ENCODE peak calls at places on chromosome 5, in six cellular contexts. Y is Panc1, C is HepG2, S is K562, J is SK-N-SH, P is GM12878. V is an unnamed sample.

GRCh38 chr5:14405267-14405666 is 176.3 kb upstream of the OTULINL start:
- DNase-seq in Y (no peak), C (no peak), S (no peak), J (peak), P (no peak), V (no peak)

GRCh38 chr5:176817369-176817841 is 7.0 kb downstream of the UNC5A start:
- DNase-seq in Y (no peak), C (no peak), S (peak), J (peak), P (no peak), V (no peak)

GRCh38 chr5:174188300-174188699 is 142.8 kb downstream of the NSG2 start:
- DNase-seq in Y (no peak), C (no peak), S (no peak), J (no peak), P (no peak), V (peak)

GRCh38 chr5:54996476-54996875 is 11.1 kb upstream of the ESM1 start:
- DNase-seq in Y (no peak), C (no peak), S (no peak), J (no peak), P (no peak), V (no peak)

GRCh38 chr5:77066823-77067442 is 20.2 kb downstream of the ZBED3 start:
- DNase-seq in Y (no peak), C (no peak), S (no peak), J (no peak), P (no peak), V (no peak)

GRCh38 chr5:35902032-35902681 is 36.3 kb downstream of the CAPSL start:
- DNase-seq in Y (no peak), C (no peak), S (no peak), J (no peak), P (no peak), V (no peak)

GRCh38 chr5:41896230-41896629 is 7.9 kb upstream of the RIMOC1 start:
- DNase-seq in Y (no peak), C (no peak), S (no peak), J (no peak), P (no peak), V (no peak)

GRCh38 chr5:177320879-177321278 is 9.2 kb upstream of the MXD3 start:
- DNase-seq in Y (no peak), C (no peak), S (no peak), J (no peak), P (no peak), V (no peak)

GRCh38 chr5:60634054-60634453 is 65.9 kb downstream of the DEPDC1B start:
- DNase-seq in Y (no peak), C (no peak), S (no peak), J (no peak), P (no peak), V (no peak)

GRCh38 chr5:153827407-153827806 is 211.3 kb downstream of the FAM114A2 start:
- DNase-seq in Y (no peak), C (no peak), S (no peak), J (no peak), P (no peak), V (no peak)

GRCh38 chr5:165457854-165458481 is 1952.5 kb downstream of the MAT2B start:
- DNase-seq in Y (no peak), C (no peak), S (no peak), J (peak), P (no peak), V (no peak)

GRCh38 chr5:143964919-143965318 is 153.0 kb downstream of the HMHB1 start:
- DNase-seq in Y (no peak), C (no peak), S (no peak), J (no peak), P (no peak), V (no peak)

GRCh38 chr5:124889522-124889828 is 143.0 kb upstream of the ZNF608 start:
- DNase-seq in Y (no peak), C (no peak), S (no peak), J (no peak), P (no peak), V (no peak)

GRCh38 chr5:151362970-151363369 is 15.6 kb upstream of the SLC36A2 start:
- DNase-seq in Y (no peak), C (no peak), S (no peak), J (no peak), P (no peak), V (no peak)

GRCh38 chr5:134917070-134917831 is 12.3 kb downstream of the PCBD2 start:
- DNase-seq in Y (no peak), C (peak), S (peak), J (no peak), P (no peak), V (no peak)

GRCh38 chr5:103706939-103707682 is 144.5 kb upstream of the NUDT12 start:
- DNase-seq in Y (no peak), C (no peak), S (no peak), J (peak), P (no peak), V (no peak)

GRCh38 chr5:120927923-120928322 is 463.8 kb downstream of the PRR16 start:
- DNase-seq in Y (no peak), C (no peak), S (no peak), J (no peak), P (no peak), V (no peak)

GRCh38 chr5:113692466-113693204 is 179.1 kb downstream of the YTHDC2 start:
- DNase-seq in Y (no peak), C (no peak), S (no peak), J (no peak), P (no peak), V (no peak)

GRCh38 chr5:139271201-139272027 is 22.1 kb upstream of the MATR3 start:
- DNase-seq in Y (no peak), C (peak), S (no peak), J (no peak), P (no peak), V (no peak)

GRCh38 chr5:179265529-179266290 is 79.6 kb downstream of the ADAMTS2 start:
- DNase-seq in Y (no peak), C (no peak), S (no peak), J (peak), P (no peak), V (no peak)

GRCh38 chr5:99119326-99119725 is 190.5 kb upstream of the CHD1 start:
- DNase-seq in Y (no peak), C (no peak), S (no peak), J (no peak), P (no peak), V (no peak)

DNA sequence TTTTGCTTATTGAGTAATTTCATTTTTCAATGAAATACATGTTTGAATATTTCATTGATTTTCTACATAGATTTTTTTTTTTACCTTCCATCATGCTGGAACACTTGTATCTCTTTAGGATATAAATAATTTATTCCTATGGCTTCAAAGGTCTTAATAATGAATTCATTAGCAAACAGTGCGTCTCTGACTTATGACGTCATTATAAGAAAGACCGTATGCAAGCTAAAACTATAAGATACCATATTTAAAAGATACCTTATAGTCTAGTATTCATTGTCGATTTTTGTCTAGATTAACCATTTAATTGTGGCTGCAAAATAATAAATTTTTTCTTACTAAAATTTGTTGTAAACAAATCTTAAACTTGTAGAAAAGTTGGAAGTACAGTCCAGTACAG is 187.7 kb upstream of the CHD1 start:
- DNase-seq in Y (no peak), C (no peak), S (no peak), J (no peak), P (no peak), V (no peak)
- H3K4me3 ChIP-seq in Y (no peak), C (no peak), S (no peak), J (no peak), P (no peak), V (no peak)

GRCh38 chr5:109688999-109689739 is 558 bp upstream of the MAN2A1 start:
- DNase-seq in Y (no peak), C (peak), S (peak), J (peak), P (peak), V (peak)
- TF ChIP-seq SIN3A in Y (peak), C (peak), S (no peak), J (peak), P (no peak), V (peak)

GRCh38 chr5:95646569-95647330 is at the start of gene RFESD:
- DNase-seq in Y (peak), C (peak), S (peak), J (peak), P (peak), V (peak)
- TF ChIP-seq CTCF in Y (no peak), C (peak), S (peak), J (no peak), P (peak), V (no peak)

DNA sequence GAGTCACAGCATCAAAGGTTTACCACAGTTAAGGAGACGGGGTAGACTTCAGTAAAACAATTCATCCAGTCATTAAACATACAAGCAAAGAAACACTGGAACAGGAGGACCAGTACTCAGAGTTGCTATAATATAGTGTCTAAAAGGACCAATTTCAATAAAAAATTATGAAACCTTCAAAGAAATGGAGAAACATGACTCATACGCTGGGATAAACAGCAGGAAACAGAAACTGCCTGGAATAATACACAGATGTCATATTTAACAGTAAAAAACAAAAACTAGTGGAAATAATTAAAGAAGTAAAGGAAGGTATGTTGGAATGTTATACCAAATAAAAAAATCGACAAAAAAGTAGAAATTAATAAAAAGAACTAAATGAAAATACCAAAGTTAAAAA is 1075.9 kb downstream of the NR2F1-AS1 start:
- DNase-seq in Y (no peak), C (no peak), S (no peak), J (no peak), P (no peak), V (no peak)
- H3K4me3 ChIP-seq in Y (no peak), C (no peak), S (no peak), J (no peak), P (no peak), V (no peak)

GRCh38 chr5:163408311-163408923 is 29.0 kb upstream of the CCNG1 start:
- DNase-seq in Y (peak), C (peak), S (peak), J (peak), P (peak), V (peak)
- TF ChIP-seq SIN3A in Y (no peak), C (no peak), S (no peak), J (no peak), P (no peak), V (no peak)

DNA sequence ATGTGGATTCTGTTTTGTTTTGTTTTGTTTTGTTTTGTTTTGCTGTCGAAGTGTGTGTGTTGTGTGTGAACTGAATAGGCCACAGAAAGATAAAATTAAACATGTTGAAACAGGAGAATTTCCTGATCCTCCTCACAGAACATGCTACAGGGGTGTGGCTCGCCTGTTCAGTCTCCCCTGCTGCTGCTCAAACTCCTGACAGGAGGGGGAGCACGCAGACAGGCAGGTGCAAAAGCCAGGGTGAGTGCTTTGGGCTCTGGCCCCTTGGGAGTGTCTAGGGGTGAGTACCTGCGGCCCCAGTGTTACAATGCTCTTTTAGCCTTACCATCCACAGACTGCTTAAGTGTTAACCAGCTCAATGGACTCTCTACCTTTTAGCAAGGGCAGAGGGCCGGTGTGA is 473.5 kb downstream of the MAT2B start:
- DNase-seq in Y (no peak), C (no peak), S (no peak), J (no peak), P (no peak), V (no peak)
- TF ChIP-seq CTCF in Y (no peak), C (peak), S (no peak), J (no peak), P (peak), V (no peak)